ENCODE peak calls at places on chromosomes 7 and 10, in eight cellular contexts. One of them, this sample, is unnamed. For H3K36me3, the result is how much of the 10 kb centered on the place peaks cover.

GRCh38 chr7:94529516-94529915 is 19.9 kb downstream of the CASD1 start:
- DNase-seq in SJSA1: no peak
- DNase-seq in mammary epithelial cell: peak
- DNase-seq in K562: no peak
- DNase-seq in small intestine: no peak
- DNase-seq in cardiac muscle cell: peak
- DNase-seq in body of pancreas: no peak
- DNase-seq in GM23248: peak
- DNase-seq in this sample: no peak

GRCh38 chr10:119225288-119225687 is 17.9 kb downstream of the GRK5 start:
- DNase-seq in cardiac muscle cell: no peak
- DNase-seq in SJSA1: no peak
- DNase-seq in small intestine: no peak
- DNase-seq in GM23248: no peak
- DNase-seq in K562: no peak
- DNase-seq in body of pancreas: no peak
- DNase-seq in mammary epithelial cell: no peak
- DNase-seq in this sample: no peak

GRCh38 chr7:134532155-134533089 is 5.1 kb downstream of the AKR1B10 start:
- DNase-seq in SJSA1: no peak
- DNase-seq in K562: no peak
- DNase-seq in body of pancreas: peak
- DNase-seq in cardiac muscle cell: no peak
- DNase-seq in small intestine: peak
- DNase-seq in GM23248: no peak
- DNase-seq in mammary epithelial cell: peak
- DNase-seq in this sample: peak

GRCh38 chr10:110546077-110546476 is 21.4 kb upstream of the SMC3 start:
- DNase-seq in GM23248: no peak
- DNase-seq in cardiac muscle cell: peak
- DNase-seq in SJSA1: no peak
- DNase-seq in K562: no peak
- DNase-seq in body of pancreas: no peak
- DNase-seq in small intestine: no peak
- DNase-seq in mammary epithelial cell: no peak
- DNase-seq in this sample: no peak

GRCh38 chr7:27151945-27152815 is at the start of gene HOXA3:
- DNase-seq in small intestine: no peak
- DNase-seq in cardiac muscle cell: no peak
- DNase-seq in body of pancreas: no peak
- DNase-seq in GM23248: peak
- DNase-seq in SJSA1: peak
- DNase-seq in mammary epithelial cell: peak
- DNase-seq in K562: no peak
- DNase-seq in this sample: peak

GRCh38 chr10:117092386-117092785 is 45.7 kb downstream of the VAX1 start:
- DNase-seq in GM23248: no peak
- DNase-seq in body of pancreas: no peak
- DNase-seq in cardiac muscle cell: no peak
- DNase-seq in K562: no peak
- DNase-seq in small intestine: no peak
- DNase-seq in SJSA1: no peak
- DNase-seq in mammary epithelial cell: no peak
- DNase-seq in this sample: no peak

GRCh38 chr10:73785721-73786511 is 510 bp downstream of the ZSWIM8 start:
- DNase-seq in mammary epithelial cell: peak
- DNase-seq in GM23248: peak
- DNase-seq in cardiac muscle cell: peak
- DNase-seq in K562: peak
- DNase-seq in body of pancreas: peak
- DNase-seq in small intestine: peak
- DNase-seq in SJSA1: peak
- DNase-seq in this sample: no peak

GRCh38 chr7:5702876-5703571 is 78.4 kb downstream of the RNF216 start:
- DNase-seq in SJSA1: no peak
- DNase-seq in K562: no peak
- DNase-seq in mammary epithelial cell: peak
- DNase-seq in cardiac muscle cell: no peak
- DNase-seq in GM23248: peak
- DNase-seq in small intestine: no peak
- DNase-seq in body of pancreas: peak
- DNase-seq in this sample: no peak

GRCh38 chr7:19530261-19530660 is 178.6 kb downstream of the POLR1F start:
- DNase-seq in K562: no peak
- DNase-seq in mammary epithelial cell: no peak
- DNase-seq in SJSA1: no peak
- DNase-seq in body of pancreas: no peak
- DNase-seq in GM23248: no peak
- DNase-seq in small intestine: no peak
- DNase-seq in cardiac muscle cell: no peak
- DNase-seq in this sample: no peak

GRCh38 chr10:102280397-102281015 is 35.2 kb downstream of the GBF1 start:
- DNase-seq in SJSA1: no peak
- DNase-seq in cardiac muscle cell: peak
- DNase-seq in GM23248: peak
- DNase-seq in mammary epithelial cell: no peak
- DNase-seq in small intestine: no peak
- DNase-seq in K562: no peak
- DNase-seq in body of pancreas: no peak
- DNase-seq in this sample: no peak

GRCh38 chr7:128022631-128023532 is 8.4 kb downstream of the LRRC4 start:
- DNase-seq in K562: no peak
- DNase-seq in small intestine: no peak
- DNase-seq in body of pancreas: no peak
- DNase-seq in mammary epithelial cell: peak
- DNase-seq in SJSA1: no peak
- DNase-seq in cardiac muscle cell: peak
- DNase-seq in GM23248: peak
- DNase-seq in this sample: no peak

GRCh38 chr10:13894412-13895093 is 307.8 kb downstream of the PRPF18 start:
- DNase-seq in cardiac muscle cell: peak
- DNase-seq in GM23248: peak
- DNase-seq in K562: no peak
- DNase-seq in small intestine: no peak
- DNase-seq in SJSA1: no peak
- DNase-seq in body of pancreas: no peak
- DNase-seq in mammary epithelial cell: no peak
- DNase-seq in this sample: no peak

GRCh38 chr7:91852263-91852741 is 28.2 kb downstream of the MTERF1 start:
- DNase-seq in small intestine: peak
- DNase-seq in GM23248: peak
- DNase-seq in cardiac muscle cell: peak
- DNase-seq in K562: no peak
- DNase-seq in mammary epithelial cell: peak
- DNase-seq in body of pancreas: no peak
- DNase-seq in SJSA1: no peak
- DNase-seq in this sample: no peak

DNA sequence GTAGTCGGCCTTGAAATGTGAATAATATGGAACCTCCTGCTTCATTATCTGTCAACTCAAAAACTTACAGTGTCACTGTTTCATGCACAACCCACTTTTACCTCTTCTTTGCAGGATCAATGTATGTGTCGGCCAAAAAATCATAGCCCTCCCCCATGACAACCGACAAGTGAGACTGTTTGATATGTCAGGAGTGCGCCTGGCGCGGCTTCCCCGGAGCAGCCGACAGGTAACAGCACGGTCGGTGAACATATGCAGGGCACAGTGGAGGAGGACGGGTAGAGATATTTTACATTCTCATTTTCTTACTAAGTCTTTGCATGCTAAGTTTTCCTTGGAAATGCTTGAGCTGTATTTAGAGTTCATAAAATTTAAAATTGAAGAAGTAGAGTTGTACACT is 68.6 kb downstream of the WDR37 start:
- DNase-seq in small intestine: no peak
- DNase-seq in SJSA1: peak
- DNase-seq in cardiac muscle cell: no peak
- DNase-seq in mammary epithelial cell: no peak
- DNase-seq in body of pancreas: no peak
- DNase-seq in GM23248: no peak
- DNase-seq in K562: no peak
- DNase-seq in this sample: no peak
- H3K36me3 ChIP-seq in small intestine: under half
- H3K36me3 ChIP-seq in SJSA1: half or more
- H3K36me3 ChIP-seq in cardiac muscle cell: under half
- H3K36me3 ChIP-seq in mammary epithelial cell: under half
- H3K36me3 ChIP-seq in body of pancreas: under half
- H3K36me3 ChIP-seq in GM23248: under half
- H3K36me3 ChIP-seq in K562: half or more
- H3K36me3 ChIP-seq in this sample: half or more

GRCh38 chr10:129848084-129848483 is 116.0 kb downstream of the EBF3 start:
- DNase-seq in GM23248: no peak
- DNase-seq in mammary epithelial cell: no peak
- DNase-seq in small intestine: no peak
- DNase-seq in body of pancreas: no peak
- DNase-seq in SJSA1: no peak
- DNase-seq in cardiac muscle cell: no peak
- DNase-seq in K562: no peak
- DNase-seq in this sample: no peak
- H3K36me3 ChIP-seq in GM23248: under half
- H3K36me3 ChIP-seq in mammary epithelial cell: under half
- H3K36me3 ChIP-seq in small intestine: under half
- H3K36me3 ChIP-seq in body of pancreas: under half
- H3K36me3 ChIP-seq in SJSA1: under half
- H3K36me3 ChIP-seq in cardiac muscle cell: under half
- H3K36me3 ChIP-seq in K562: under half
- H3K36me3 ChIP-seq in this sample: under half

GRCh38 chr7:16393862-16394422 is 27.4 kb downstream of the CRPPA start:
- DNase-seq in K562: no peak
- DNase-seq in SJSA1: no peak
- DNase-seq in body of pancreas: no peak
- DNase-seq in GM23248: no peak
- DNase-seq in cardiac muscle cell: no peak
- DNase-seq in small intestine: no peak
- DNase-seq in mammary epithelial cell: no peak
- DNase-seq in this sample: no peak
- H3K36me3 ChIP-seq in K562: under half
- H3K36me3 ChIP-seq in SJSA1: under half
- H3K36me3 ChIP-seq in body of pancreas: under half
- H3K36me3 ChIP-seq in GM23248: under half
- H3K36me3 ChIP-seq in cardiac muscle cell: under half
- H3K36me3 ChIP-seq in small intestine: under half
- H3K36me3 ChIP-seq in mammary epithelial cell: under half
- H3K36me3 ChIP-seq in this sample: under half

DNA sequence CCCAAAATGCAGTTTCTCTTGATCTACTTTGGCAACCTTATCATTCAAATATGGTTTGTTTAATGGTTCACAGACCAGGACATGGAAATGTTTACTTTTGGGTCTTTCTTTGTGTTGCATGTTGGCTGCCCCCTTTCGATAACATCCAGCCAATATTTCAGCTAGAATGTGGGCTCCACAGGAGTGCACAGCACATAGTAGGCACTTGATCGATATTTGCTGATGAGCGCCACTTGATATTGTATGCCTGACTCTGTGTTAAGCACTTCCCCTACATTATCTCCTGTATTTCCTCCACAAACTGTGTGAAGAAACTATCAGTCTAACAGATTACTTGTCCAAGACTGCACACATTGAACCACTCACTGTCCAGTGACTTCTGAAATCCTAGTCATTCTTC is 60.2 kb downstream of the SMURF1 start:
- DNase-seq in K562: no peak
- DNase-seq in cardiac muscle cell: no peak
- DNase-seq in SJSA1: no peak
- DNase-seq in small intestine: no peak
- DNase-seq in mammary epithelial cell: no peak
- DNase-seq in GM23248: no peak
- DNase-seq in body of pancreas: no peak
- DNase-seq in this sample: no peak
- H3K36me3 ChIP-seq in K562: under half
- H3K36me3 ChIP-seq in cardiac muscle cell: under half
- H3K36me3 ChIP-seq in SJSA1: under half
- H3K36me3 ChIP-seq in small intestine: under half
- H3K36me3 ChIP-seq in mammary epithelial cell: under half
- H3K36me3 ChIP-seq in GM23248: under half
- H3K36me3 ChIP-seq in body of pancreas: under half
- H3K36me3 ChIP-seq in this sample: under half

This sample was measured in RWPE2.